ENCODE peak calls at places on chromosome 11, in four cellular contexts. J is lung; D is heart right ventricle; Q is CD8-positive, alpha-beta memory T cell. X is an unnamed sample.

GRCh38 chr11:15688351-15688792 is 573.6 kb downstream of the INSC start:
- DNase-seq in D (peak; percentile 47), J (no peak), Q (no peak), X (no peak)

GRCh38 chr11:32473282-32473909 is 38.1 kb upstream of the WT1 start:
- DNase-seq in J (no peak), Q (no peak), D (no peak), X (no peak)

GRCh38 chr11:69261116-69261515 is 32.8 kb upstream of the MYEOV start:
- DNase-seq in J (no peak), Q (no peak), D (no peak), X (no peak)

GRCh38 chr11:79438631-79439429 is 2.0 kb downstream of the TENM4 start:
- DNase-seq in Q (no peak), D (peak; percentile 9), J (no peak), X (no peak)

GRCh38 chr11:64409707-64410395 is 50.9 kb downstream of the RPS6KA4 start:
- DNase-seq in J (no peak), Q (no peak), D (no peak), X (no peak)

GRCh38 chr11:109697140-109697843 is 275.3 kb downstream of the C11orf87 start:
- DNase-seq in Q (no peak), J (no peak), D (no peak), X (no peak)

GRCh38 chr11:121415861-121416260 is 36.3 kb upstream of the SORL1 start:
- DNase-seq in Q (no peak), D (no peak), J (peak; percentile 35), X (no peak)

GRCh38 chr11:25691959-25692358 is 640.0 kb upstream of the ANO3 start:
- DNase-seq in J (no peak), D (no peak), Q (no peak), X (no peak)

GRCh38 chr11:120964857-120965256 is 59.0 kb upstream of the TBCEL start:
- DNase-seq in J (no peak), D (no peak), Q (no peak), X (no peak)

GRCh38 chr11:100557830-100558611 is 129.1 kb upstream of the ARHGAP42 start:
- DNase-seq in Q (no peak), J (no peak), D (no peak), X (no peak)

GRCh38 chr11:120304526-120304925 is 20.6 kb upstream of the TLCD5 start:
- DNase-seq in Q (no peak), D (no peak), J (no peak), X (no peak)

GRCh38 chr11:40118780-40119179 is 1340.7 kb downstream of the LRRC4C start:
- DNase-seq in D (no peak), J (no peak), Q (no peak), X (no peak)

GRCh38 chr11:77051511-77051910 is 15.3 kb upstream of the CAPN5 start:
- DNase-seq in Q (no peak), J (no peak), D (no peak), X (no peak)

GRCh38 chr11:70912226-70912840 is 340.0 kb downstream of the SHANK2 start:
- DNase-seq in J (no peak), Q (no peak), D (no peak), X (no peak)

GRCh38 chr11:36156486-36157150 is 132.6 kb downstream of the COMMD9 start:
- DNase-seq in Q (no peak), D (no peak), J (no peak), X (no peak)

GRCh38 chr11:71491531-71492329 is 35.3 kb upstream of the KRTAP5-7 start:
- DNase-seq in D (no peak), Q (no peak), J (no peak), X (no peak)

GRCh38 chr11:122671270-122671906 is 15.9 kb downstream of the UBASH3B start:
- DNase-seq in D (no peak), Q (no peak), J (no peak), X (no peak)

GRCh38 chr11:70233511-70233919 is 30.4 kb downstream of the FADD start:
- DNase-seq in Q (no peak), D (no peak), J (no peak), X (peak; percentile 25)

GRCh38 chr11:133835258-133836075 is 9.8 kb downstream of the SPATA19 start:
- DNase-seq in D (no peak), J (peak; percentile 34), Q (peak; percentile 16), X (no peak)

GRCh38 chr11:94731921-94732601 is 36.1 kb upstream of the AMOTL1 start:
- DNase-seq in J (no peak), Q (no peak), D (no peak), X (peak; percentile 75)

GRCh38 chr11:102613455-102613854 is 11.7 kb downstream of the MMP20 start:
- DNase-seq in J (no peak), D (no peak), Q (no peak), X (no peak)
- H3K4me3 ChIP-seq in J (no peak overlapping the region), D (no peak overlapping the region), Q (no peak overlapping the region), X (no peak overlapping the region)

GRCh38 chr11:12287009-12287373 is 90.4 kb upstream of the PARVA start:
- DNase-seq in D (no peak), J (peak; percentile 32), Q (no peak), X (peak; percentile 86)
- H3K4me3 ChIP-seq in D (no peak overlapping the region), J (no peak overlapping the region), Q (no peak overlapping the region), X (no peak overlapping the region)

DNA sequence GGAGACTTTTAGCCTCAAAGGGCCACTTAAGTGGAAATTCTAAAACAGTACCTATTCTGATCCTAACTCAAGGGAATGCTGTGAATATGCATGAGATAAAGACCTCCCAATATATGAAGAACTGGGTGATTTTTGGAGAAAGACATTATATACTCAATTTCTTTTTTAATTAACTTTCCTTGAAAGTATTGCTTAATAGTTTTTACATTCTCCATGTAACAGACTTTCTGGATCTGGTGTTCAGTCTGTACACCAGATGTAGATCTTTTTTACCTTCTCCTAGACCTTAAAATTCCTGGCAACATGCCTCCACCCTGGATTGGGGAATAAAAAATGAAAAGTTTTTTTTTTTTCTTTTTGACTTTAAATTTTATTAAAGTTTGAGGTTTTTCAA is 777 bp downstream of the NNMT start:
- DNase-seq in Q (no peak), J (no peak), D (no peak), X (no peak)
- H3K4me3 ChIP-seq in Q (no peak overlapping the region), J (peak overlapping the region; percentile 32), D (peak overlapping the region; percentile 55), X (peak overlapping the region; percentile 88)

DNA sequence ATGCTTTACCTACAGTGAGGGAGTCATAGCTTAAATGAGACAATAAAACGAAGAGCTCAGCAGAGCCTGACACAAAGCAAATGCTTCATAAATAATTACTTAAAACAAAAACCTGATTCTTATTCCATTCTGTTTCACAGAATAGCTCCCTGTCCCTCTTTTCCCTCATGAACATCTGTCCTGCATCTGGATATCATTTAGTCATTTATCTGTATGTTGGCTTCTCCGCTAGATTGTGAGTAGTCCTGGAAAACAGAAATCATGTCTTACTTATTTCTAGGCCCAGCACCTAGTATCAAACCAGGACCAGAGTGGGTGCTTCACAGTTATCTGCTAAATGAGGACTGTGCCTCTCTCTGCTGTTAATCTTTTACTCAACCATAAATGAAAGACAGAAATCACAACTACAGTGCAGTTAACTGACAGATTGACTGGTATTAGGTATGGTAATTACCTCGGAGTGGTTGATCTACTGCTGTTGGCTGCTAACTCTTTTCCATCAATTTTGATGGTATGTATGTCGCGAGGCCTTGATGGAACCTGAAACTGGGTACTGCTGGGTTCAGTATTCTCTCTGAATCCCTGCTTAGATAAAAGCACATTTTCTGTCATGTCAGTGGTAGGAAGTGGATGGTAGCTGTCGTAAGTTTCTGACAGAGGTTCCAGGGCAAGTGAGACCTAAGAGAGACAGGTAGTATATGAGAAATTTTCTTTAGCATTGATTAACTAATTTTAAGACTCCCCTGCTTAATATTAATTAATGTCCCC is 31.5 kb downstream of the C2CD3 start:
- DNase-seq in Q (no peak), D (no peak), J (no peak), X (no peak)
- H3K4me3 ChIP-seq in Q (no peak overlapping the region), D (no peak overlapping the region), J (no peak overlapping the region), X (no peak overlapping the region)

GRCh38 chr11:92225563-92226308 is 1.1 kb downstream of the FAT3 start:
- DNase-seq in D (peak; percentile 11), J (no peak), Q (no peak), X (no peak)
- H3K4me3 ChIP-seq in D (peak overlapping the region; percentile 51), J (peak overlapping the region; percentile 28), Q (no peak overlapping the region), X (peak overlapping the region; percentile 48)

GRCh38 chr11:62556102-62556871 is 9.7 kb upstream of the AHNAK start:
- DNase-seq in D (peak; percentile 84), Q (peak; percentile 83), J (peak; percentile 94), X (peak; percentile 81)
- H3K4me3 ChIP-seq in D (no peak overlapping the region), Q (peak overlapping the region; percentile 70), J (no peak overlapping the region), X (peak overlapping the region; percentile 10)

DNA sequence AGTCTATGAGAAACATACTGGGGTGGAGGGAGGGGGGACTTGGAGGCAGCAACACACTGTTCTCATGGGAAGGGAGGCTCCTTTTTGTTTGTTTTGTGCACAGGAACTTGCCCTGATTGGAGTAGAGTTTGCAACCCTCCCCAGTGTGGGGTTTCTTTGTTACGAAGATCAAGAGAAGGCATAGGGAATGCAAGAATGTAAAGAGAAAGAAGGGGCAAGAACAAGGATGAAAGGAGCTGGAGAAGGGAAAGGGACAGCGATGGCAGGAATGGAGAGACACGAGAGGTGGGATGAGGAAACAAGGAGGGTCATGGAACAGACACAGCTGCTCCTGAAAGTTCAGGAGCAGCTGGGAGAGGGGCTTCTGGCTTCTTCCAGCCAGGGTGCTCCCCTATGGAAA is 611.7 kb downstream of the NTM start:
- DNase-seq in D (no peak), Q (no peak), J (no peak), X (no peak)
- H3K4me3 ChIP-seq in D (no peak overlapping the region), Q (no peak overlapping the region), J (no peak overlapping the region), X (no peak overlapping the region)

DNA sequence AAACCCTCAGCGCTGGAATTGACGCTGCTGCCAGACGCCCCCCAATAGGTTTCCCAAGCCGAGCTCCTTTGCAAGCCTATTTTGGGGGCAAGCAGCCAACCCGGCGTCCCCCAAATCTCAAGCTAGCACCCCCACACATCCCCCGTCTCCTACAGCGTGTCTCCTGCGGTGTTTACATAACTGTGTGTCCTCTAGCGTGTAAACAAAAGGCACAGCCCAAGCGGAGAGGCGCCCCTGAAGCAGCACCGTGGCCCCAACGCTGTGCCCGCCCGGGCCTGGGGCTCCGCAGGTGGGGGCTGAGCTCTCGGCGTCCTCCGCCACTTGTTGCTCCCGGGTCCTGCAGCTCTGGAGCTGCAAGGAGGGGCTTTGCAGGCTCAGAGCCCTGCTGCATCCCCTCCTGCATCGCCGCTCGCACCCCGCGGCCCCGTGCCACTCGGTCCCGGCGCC is 1.6 kb downstream of the CADM1 start:
- DNase-seq in J (no peak), D (no peak), Q (no peak), X (no peak)
- H3K4me3 ChIP-seq in J (peak overlapping the region; percentile 83), D (peak overlapping the region; percentile 65), Q (peak overlapping the region; percentile 34), X (peak overlapping the region; percentile 49)

DNA sequence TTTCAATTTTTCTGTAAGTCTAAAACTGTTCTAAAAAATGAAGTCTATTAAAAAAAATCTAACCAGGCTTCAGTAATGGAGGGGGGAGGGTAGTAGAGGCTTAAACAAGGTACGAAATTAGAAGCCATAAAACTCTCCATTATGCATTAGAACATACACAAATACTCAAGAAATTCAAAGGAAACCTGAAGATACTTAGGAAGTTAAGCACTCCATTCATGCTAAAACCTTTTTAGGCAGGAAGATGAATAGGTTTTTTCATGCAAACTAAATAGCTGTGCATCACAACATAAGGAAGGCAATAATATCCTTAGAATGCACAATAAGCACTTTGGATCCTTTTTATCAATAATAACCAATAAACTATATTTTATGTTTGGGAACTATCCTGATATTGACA is 2.4 kb downstream of the RAB6A start:
- DNase-seq in Q (no peak), D (no peak), J (no peak), X (no peak)
- H3K4me3 ChIP-seq in Q (no peak overlapping the region), D (peak overlapping the region; percentile 99), J (no peak overlapping the region), X (peak overlapping the region; percentile 92)

X was measured in BJ.